ENCODE peak calls at places on chromosomes 5 and 9, in five cellular contexts. G is H9, E is H1, I is neuronal stem cell, Z is mesenchymal stem cell. K is an unnamed sample.

GRCh38 chr5:94705427-94705826 is 87.0 kb downstream of the SLF1 start:
- DNase-seq in Z (no peak), G (no peak), I (no peak), E (no peak), K (no peak)

GRCh38 chr5:32231241-32231640 is 57.1 kb upstream of the GOLPH3 start:
- DNase-seq in Z (no peak), G (no peak), I (no peak), E (no peak), K (no peak)

GRCh38 chr9:134223091-134223490 is 58.7 kb upstream of the RNU6ATAC start:
- DNase-seq in I (no peak), G (no peak), E (no peak), Z (peak), K (no peak)

GRCh38 chr5:75601996-75602395 is 9.3 kb upstream of the ANKDD1B start:
- DNase-seq in E (no peak), I (no peak), G (no peak), Z (peak), K (peak)

GRCh38 chr9:37251452-37251851 is 131.1 kb downstream of the ZCCHC7 start:
- DNase-seq in G (peak), E (peak), Z (no peak), I (peak), K (no peak)

GRCh38 chr9:98314381-98315066 is 59.1 kb upstream of the TBC1D2 start:
- DNase-seq in G (no peak), I (no peak), E (no peak), Z (peak), K (no peak)

GRCh38 chr9:133957328-133957727 is 34.8 kb downstream of the VAV2 start:
- DNase-seq in Z (no peak), G (no peak), E (no peak), I (no peak), K (no peak)

GRCh38 chr5:130166839-130167490 is 262.7 kb downstream of the CHSY3 start:
- DNase-seq in I (no peak), Z (no peak), E (peak), G (peak), K (no peak)

GRCh38 chr9:21336467-21336866 is 1.3 kb upstream of the KLHL9 start:
- DNase-seq in E (no peak), I (no peak), G (no peak), Z (no peak), K (no peak)

GRCh38 chr5:154849791-154850201 is 607 bp downstream of the FAXDC2 start:
- DNase-seq in E (no peak), G (no peak), Z (peak), I (no peak), K (peak)

GRCh38 chr9:3386753-3387152 is 139.0 kb downstream of the RFX3 start:
- DNase-seq in Z (no peak), I (no peak), E (no peak), G (no peak), K (no peak)

GRCh38 chr5:75571547-75571946 is 39.7 kb upstream of the ANKDD1B start:
- DNase-seq in I (no peak), G (no peak), Z (no peak), E (no peak), K (no peak)

GRCh38 chr9:109931623-109932022 is 151.6 kb downstream of the PALM2AKAP2 start:
- DNase-seq in G (no peak), Z (no peak), I (peak), E (no peak), K (no peak)

GRCh38 chr9:110671849-110672248 is 3.3 kb downstream of the MUSK start:
- DNase-seq in Z (no peak), E (no peak), I (no peak), G (no peak), K (no peak)

GRCh38 chr9:105333811-105334210 is 89.4 kb downstream of the SLC44A1 start:
- DNase-seq in Z (no peak), G (no peak), E (no peak), I (no peak), K (no peak)

GRCh38 chr9:21413089-21414023 is 4.4 kb downstream of the IFNA8 start:
- DNase-seq in Z (no peak), E (no peak), G (peak), I (no peak), K (peak)

GRCh38 chr5:175734501-175734900 is 76.6 kb downstream of the HRH2 start:
- DNase-seq in Z (no peak), G (no peak), E (no peak), I (no peak), K (no peak)

GRCh38 chr5:26757941-26758340 is 280.4 kb downstream of the CDH9 start:
- DNase-seq in Z (no peak), E (no peak), G (no peak), I (no peak), K (no peak)

GRCh38 chr5:179803651-179804598 is 2.7 kb downstream of the MGAT4B start:
- DNase-seq in E (no peak), Z (peak), I (no peak), G (no peak), K (no peak)

GRCh38 chr9:37965116-37965515 is 61.2 kb upstream of the SLC25A51 start:
- DNase-seq in Z (no peak), I (no peak), G (no peak), E (no peak), K (no peak)

GRCh38 chr5:132556511-132557424 is at the start of gene RAD50:
- DNase-seq in G (peak), I (peak), E (peak), Z (peak), K (peak)

GRCh38 chr5:136811086-136811485 is 445.7 kb upstream of the TRPC7 start:
- DNase-seq in I (no peak), E (no peak), Z (peak), G (no peak), K (no peak)

GRCh38 chr5:174571662-174572397 is 152.6 kb upstream of the MSX2 start:
- DNase-seq in I (no peak), G (peak), Z (peak), E (no peak), K (peak)

GRCh38 chr5:145157841-145158240 is 677.3 kb downstream of the PRELID2 start:
- DNase-seq in Z (no peak), E (no peak), G (no peak), I (no peak), K (no peak)
- H2BK12ac ChIP-seq in Z (no peak), E (no peak), G (no peak), I (no peak), K (no peak)

DNA sequence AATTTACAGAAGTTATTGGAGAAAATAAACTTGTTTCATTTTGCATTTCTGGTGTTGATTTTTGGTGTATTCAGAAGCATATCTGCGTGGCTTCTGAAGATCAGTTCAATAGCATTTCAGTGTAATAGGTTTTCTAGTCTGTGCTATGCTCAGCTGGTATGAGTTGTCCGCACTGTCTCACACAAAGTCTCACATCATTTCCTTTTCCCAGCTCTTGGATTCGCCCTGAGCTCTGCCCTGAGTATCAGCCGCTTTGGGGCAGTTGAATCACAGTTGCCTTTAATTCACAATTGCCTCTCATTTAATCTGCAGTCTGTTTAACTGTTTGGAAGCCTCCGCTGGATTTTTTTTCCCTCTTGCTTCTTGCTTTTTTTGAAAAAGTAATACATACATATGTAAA is 6.4 kb upstream of the TTC23L start:
- DNase-seq in E (no peak), I (no peak), G (no peak), Z (no peak), K (no peak)
- H2AFZ ChIP-seq in E (no peak), I (no peak), G (no peak), Z (no peak), K (no peak)

GRCh38 chr9:137077758-137078693 is 709 bp downstream of the UAP1L1 start:
- DNase-seq in G (no peak), E (no peak), Z (peak), I (no peak), K (no peak)
- H4K8ac ChIP-seq in G (no peak), E (peak), Z (peak), I (no peak), K (peak)

GRCh38 chr5:5089895-5090649 is 50.1 kb upstream of the ADAMTS16 start:
- DNase-seq in I (no peak), Z (no peak), G (no peak), E (no peak), K (no peak)

DNA sequence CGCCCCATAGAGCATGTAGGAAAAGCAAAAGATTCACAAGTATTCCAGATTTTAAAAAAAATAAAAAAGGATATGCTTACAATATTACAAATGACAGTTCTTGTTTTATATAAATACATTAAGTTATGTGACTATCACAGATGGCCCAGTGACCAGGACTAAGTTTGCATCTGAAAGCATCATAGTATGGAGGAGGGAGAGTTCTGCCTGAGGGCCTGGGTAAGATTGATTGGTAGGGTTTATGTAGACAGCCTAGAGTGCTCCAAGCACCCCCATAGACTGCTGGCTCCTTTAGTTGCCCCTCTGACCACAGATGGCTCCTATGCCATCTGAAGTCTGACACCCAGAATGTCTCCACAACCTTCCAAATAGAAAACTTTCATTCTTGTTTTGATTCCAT is 48.0 kb upstream of the ADAMTS16 start:
- DNase-seq in I (no peak), E (no peak), G (no peak), Z (no peak), K (no peak)
- H2BK12ac ChIP-seq in I (no peak), E (no peak), G (no peak), Z (no peak), K (no peak)

GRCh38 chr9:4927043-4927471 is 58.0 kb upstream of the JAK2 start:
- DNase-seq in E (peak), Z (no peak), G (peak), I (no peak), K (no peak)
- H2AFZ ChIP-seq in E (peak), Z (no peak), G (peak), I (peak), K (no peak)

DNA sequence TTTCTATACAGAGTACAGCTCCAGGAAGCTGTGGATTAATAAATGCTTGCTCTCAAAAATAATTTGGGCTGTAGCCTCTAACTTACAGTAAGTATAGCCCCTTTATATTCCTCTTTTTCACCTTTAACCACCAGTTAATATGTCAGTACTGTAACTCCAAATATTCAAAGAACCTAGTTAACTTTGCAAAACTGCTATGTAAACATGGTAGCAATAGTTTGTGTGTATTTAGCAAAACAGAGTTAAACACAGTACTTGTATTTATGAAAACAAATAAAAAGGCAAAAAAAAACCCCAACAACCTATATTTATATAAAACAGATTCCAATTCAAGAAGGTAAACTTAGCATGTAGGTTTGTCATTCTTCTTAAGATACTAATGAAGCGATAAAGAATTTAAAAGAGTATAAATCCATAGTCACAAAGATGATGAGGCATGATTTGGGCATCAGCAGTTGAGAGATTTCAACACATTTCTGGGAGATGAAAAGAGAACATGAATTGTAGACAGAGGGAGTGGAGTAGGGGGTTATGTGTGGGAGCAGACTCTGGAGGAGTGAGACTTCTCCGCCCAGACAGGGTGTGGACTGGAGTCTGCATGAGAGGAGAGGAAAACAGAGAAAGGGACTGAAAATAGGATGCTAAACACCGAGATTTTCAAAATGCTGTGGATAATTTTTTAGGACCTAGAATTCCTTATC is 47.0 kb upstream of the F2RL1 start:
- DNase-seq in Z (peak), I (no peak), G (no peak), E (no peak), K (no peak)
- H4K8ac ChIP-seq in Z (no peak), I (no peak), G (no peak), E (no peak), K (no peak)

GRCh38 chr9:19270421-19270949 is 40.0 kb downstream of the DENND4C start:
- DNase-seq in G (no peak), Z (no peak), E (no peak), I (no peak), K (no peak)

GRCh38 chr9:19271081-19271480 is 40.6 kb downstream of the DENND4C start:
- DNase-seq in G (no peak), I (no peak), Z (no peak), E (no peak), K (peak)

GRCh38 chr9:19269582-19269981 is 39.1 kb downstream of the DENND4C start:
- DNase-seq in G (no peak), E (no peak), I (no peak), Z (no peak), K (peak)
- H2BK12ac ChIP-seq in G (no peak), E (no peak), I (no peak), Z (no peak), K (no peak)